ENCODE peak calls at places on chromosomes 7 and 10, in ten cellular contexts. V is dermis microvascular lymphatic vessel endothelial cell; Y is anterior cingulate cortex; B is adrenal gland; P is GM13977; X is T-helper 9 cell; U is stimulated activated CD4-positive, alpha-beta T cell treated with anti-CD3 and anti-CD28 coated beads, Interleukin-15, amount 100 ng/mL, for 24 hours; Q is astrocyte of the hippocampus; A is activated CD8-positive, alpha-beta memory T cell treated with anti-CD3 and anti-CD28 coated beads for 1 hour; N is tibial artery. L is an unnamed sample.

GRCh38 chr10:36116751-36117150 is 474.7 kb upstream of the FZD8 start:
- DNase-seq in V (no peak), Y (no peak), B (no peak), P (no peak), X (no peak), U (no peak), Q (peak), A (no peak), N (no peak), L (no peak)

GRCh38 chr10:84214612-84215235 is 10.6 kb downstream of the LRIT2 start:
- DNase-seq in V (peak), Y (no peak), B (peak), P (peak), X (no peak), U (peak), Q (no peak), A (no peak), N (peak), L (no peak)

GRCh38 chr10:24894728-24895127 is 57.7 kb downstream of the PRTFDC1 start:
- DNase-seq in V (no peak), Y (no peak), B (no peak), P (no peak), X (peak), U (peak), Q (no peak), A (no peak), N (no peak), L (no peak)

GRCh38 chr7:43113622-43114450 is 1.4 kb downstream of the HECW1 start:
- DNase-seq in V (no peak), Y (no peak), B (no peak), P (no peak), X (no peak), U (peak), Q (peak), A (no peak), N (no peak), L (no peak)

GRCh38 chr10:3484306-3485187 is 300.5 kb downstream of the KLF6 start:
- DNase-seq in V (no peak), Y (no peak), B (no peak), P (peak), X (no peak), U (no peak), Q (no peak), A (no peak), N (no peak), L (peak)

GRCh38 chr7:13850185-13850752 is 139.2 kb downstream of the ETV1 start:
- DNase-seq in V (peak), Y (no peak), B (peak), P (peak), X (peak), U (peak), Q (peak), A (peak), N (no peak), L (peak)

GRCh38 chr7:116421298-116421697 is 78.2 kb upstream of the CAV2 start:
- DNase-seq in V (no peak), Y (no peak), B (no peak), P (no peak), X (no peak), U (no peak), Q (no peak), A (no peak), N (no peak), L (no peak)

GRCh38 chr7:1531979-1532455 is 1.5 kb downstream of the MAFK start:
- DNase-seq in V (no peak), Y (no peak), B (no peak), P (no peak), X (no peak), U (no peak), Q (no peak), A (no peak), N (no peak), L (no peak)

GRCh38 chr7:43880596-43880995 is 11.3 kb upstream of the MRPS24 start:
- DNase-seq in V (peak), Y (no peak), B (no peak), P (no peak), X (no peak), U (no peak), Q (no peak), A (no peak), N (no peak), L (no peak)

GRCh38 chr10:133105686-133106390 is 18.1 kb downstream of the ADGRA1 start:
- DNase-seq in V (no peak), Y (no peak), B (no peak), P (no peak), X (no peak), U (no peak), Q (no peak), A (no peak), N (no peak), L (no peak)

GRCh38 chr7:47148541-47149207 is 433.2 kb downstream of the TNS3 start:
- DNase-seq in V (no peak), Y (no peak), B (no peak), P (no peak), X (no peak), U (no peak), Q (no peak), A (no peak), N (no peak), L (no peak)

GRCh38 chr10:50421026-50421719 is 169.9 kb upstream of the ASAH2 start:
- DNase-seq in V (peak), Y (no peak), B (peak), P (peak), X (no peak), U (peak), Q (peak), A (no peak), N (no peak), L (peak)

GRCh38 chr10:25059990-25060389 is 43.6 kb downstream of the THNSL1 start:
- DNase-seq in V (peak), Y (no peak), B (peak), P (no peak), X (no peak), U (no peak), Q (peak), A (no peak), N (peak), L (no peak)

GRCh38 chr7:99002146-99002826 is 124.0 kb downstream of the TRRAP start:
- DNase-seq in V (no peak), Y (no peak), B (no peak), P (no peak), X (no peak), U (no peak), Q (no peak), A (no peak), N (no peak), L (no peak)

GRCh38 chr10:109456566-109457361 is 466.5 kb downstream of the XPNPEP1 start:
- DNase-seq in V (no peak), Y (no peak), B (no peak), P (no peak), X (no peak), U (no peak), Q (peak), A (no peak), N (no peak), L (no peak)

GRCh38 chr7:116499168-116500070 is at the start of gene CAV2:
- DNase-seq in V (peak), Y (no peak), B (peak), P (peak), X (no peak), U (peak), Q (peak), A (no peak), N (peak), L (no peak)

GRCh38 chr7:37028909-37029440 is 304.7 kb upstream of the AOAH start:
- DNase-seq in V (no peak), Y (no peak), B (no peak), P (no peak), X (no peak), U (peak), Q (no peak), A (no peak), N (no peak), L (no peak)

GRCh38 chr7:35519971-35520809 is 174.7 kb downstream of the HERPUD2 start:
- DNase-seq in V (peak), Y (no peak), B (peak), P (peak), X (peak), U (peak), Q (peak), A (no peak), N (no peak), L (peak)

GRCh38 chr10:46298346-46299266 is 11.8 kb downstream of the ANTXRL start:
- DNase-seq in V (no peak), Y (no peak), B (peak), P (no peak), X (no peak), U (no peak), Q (no peak), A (no peak), N (no peak), L (no peak)

GRCh38 chr10:49056356-49056755 is 59.0 kb downstream of the VSTM4 start:
- DNase-seq in V (no peak), Y (no peak), B (peak), P (no peak), X (no peak), U (no peak), Q (no peak), A (no peak), N (no peak), L (no peak)

GRCh38 chr10:106897631-106898161 is 266.8 kb downstream of the SORCS1 start:
- DNase-seq in V (no peak), Y (no peak), B (no peak), P (no peak), X (no peak), U (no peak), Q (peak), A (no peak), N (no peak), L (no peak)

GRCh38 chr7:30845426-30846135 is 66.1 kb upstream of the AQP1 start:
- DNase-seq in V (peak), Y (no peak), B (no peak), P (no peak), X (no peak), U (no peak), Q (peak), A (no peak), N (peak), L (no peak)

GRCh38 chr7:135154734-135155133 is 6.9 kb downstream of the TMEM140 start:
- DNase-seq in V (no peak), Y (no peak), B (no peak), P (no peak), X (no peak), U (no peak), Q (no peak), A (no peak), N (no peak), L (no peak)

GRCh38 chr7:150372271-150373048 is 3.8 kb downstream of the REPIN1 start:
- DNase-seq in V (no peak), Y (no peak), B (peak), P (no peak), X (no peak), U (no peak), Q (no peak), A (no peak), N (no peak), L (no peak)

GRCh38 chr10:22475857-22476600 is 130.7 kb downstream of the SPAG6 start:
- DNase-seq in V (peak), Y (peak), B (no peak), P (peak), X (no peak), U (peak), Q (peak), A (no peak), N (no peak), L (no peak)

GRCh38 chr10:55519264-55519663 is 718.2 kb upstream of the PCDH15 start:
- DNase-seq in V (no peak), Y (no peak), B (no peak), P (no peak), X (no peak), U (no peak), Q (no peak), A (no peak), N (no peak), L (no peak)

GRCh38 chr7:26081627-26082026 is 70.4 kb upstream of the NFE2L3 start:
- DNase-seq in V (no peak), Y (no peak), B (no peak), P (no peak), X (no peak), U (no peak), Q (no peak), A (no peak), N (no peak), L (no peak)

GRCh38 chr10:117217196-117217761 is 20.0 kb downstream of the KCNK18 start:
- DNase-seq in V (peak), Y (no peak), B (no peak), P (peak), X (no peak), U (peak), Q (peak), A (no peak), N (peak), L (no peak)

GRCh38 chr10:72682626-72683025 is 9.3 kb upstream of the MCU start:
- DNase-seq in V (no peak), Y (no peak), B (no peak), P (no peak), X (no peak), U (no peak), Q (no peak), A (no peak), N (no peak), L (no peak)

GRCh38 chr10:4704034-4704545 is 121.9 kb upstream of the AKR1E2 start:
- DNase-seq in V (peak), Y (no peak), B (no peak), P (no peak), X (no peak), U (no peak), Q (peak), A (no peak), N (no peak), L (no peak)

GRCh38 chr10:124705817-124706461 is 38.2 kb downstream of the FAM53B start:
- DNase-seq in V (no peak), Y (no peak), B (no peak), P (no peak), X (no peak), U (no peak), Q (no peak), A (no peak), N (no peak), L (no peak)

L was measured in GM12878.